ENCODE peak calls at places on chromosomes 13 and 19, in nine cellular contexts. I is neural progenitor cell, N is GM23338, V is HCT116, H is hepatocyte, T is GM23248, S is PC-3, Y is OCI-LY7, L is MM.1S. B is an unnamed sample.

GRCh38 chr19:1290699-1291651 is 5.3 kb downstream of the EFNA2 start:
- DNase-seq in S (no peak), V (no peak), N (no peak), T (no peak), Y (no peak), I (no peak), L (no peak), H (peak; percentile 83), B (no peak)

GRCh38 chr19:17075860-17076538 is 422 bp downstream of the MYO9B start:
- DNase-seq in N (peak; percentile 82), H (peak; percentile 50), S (peak; percentile 18), I (peak; percentile 56), Y (peak; percentile 48), V (no peak), T (peak; percentile 65), L (peak; percentile 31), B (no peak)

GRCh38 chr13:95254341-95254740 is 46.9 kb downstream of the ABCC4 start:
- DNase-seq in I (no peak), Y (no peak), N (no peak), T (peak; percentile 46), V (peak; percentile 56), S (peak; percentile 64), L (no peak), H (no peak), B (no peak)

GRCh38 chr19:48739835-48740704 is at the start of gene RASIP1:
- DNase-seq in I (peak; percentile 11), T (no peak), L (no peak), V (no peak), Y (no peak), S (no peak), N (no peak), H (no peak), B (no peak)

GRCh38 chr13:105908581-105908980 is 626.9 kb downstream of the EFNB2 start:
- DNase-seq in N (no peak), L (peak; percentile 91), V (no peak), Y (no peak), H (no peak), T (no peak), S (no peak), I (no peak), B (no peak)

GRCh38 chr19:29040291-29040690 is 172.7 kb downstream of the UQCRFS1 start:
- DNase-seq in T (no peak), N (no peak), Y (no peak), V (no peak), L (no peak), H (no peak), S (no peak), I (no peak), B (no peak)

GRCh38 chr13:44068169-44068568 is 188.5 kb downstream of the LACC1 start:
- DNase-seq in T (peak; percentile 76), N (no peak), L (no peak), S (peak; percentile 57), V (no peak), Y (no peak), I (no peak), H (no peak), B (no peak)

GRCh38 chr13:19888799-19889198 is 25.4 kb upstream of the ZMYM5 start:
- DNase-seq in T (peak; percentile 40), L (no peak), S (peak; percentile 62), I (no peak), H (no peak), N (no peak), V (no peak), Y (no peak), B (peak; percentile 11)

GRCh38 chr13:50838031-50838430 is 5.5 kb downstream of the DLEU7 start:
- DNase-seq in N (no peak), Y (no peak), T (peak; percentile 56), S (no peak), V (no peak), L (no peak), H (no peak), I (no peak), B (no peak)

GRCh38 chr13:68232351-68233130 is 1002.4 kb upstream of the PCDH9 start:
- DNase-seq in S (no peak), V (no peak), L (no peak), Y (no peak), H (no peak), N (no peak), I (peak; percentile 30), T (no peak), B (no peak)

GRCh38 chr19:4393947-4394590 is 6.3 kb downstream of the SH3GL1 start:
- DNase-seq in T (peak; percentile 73), L (no peak), N (no peak), Y (no peak), V (no peak), I (peak; percentile 76), S (no peak), H (no peak), B (no peak)

GRCh38 chr13:35349673-35350278 is 126.7 kb downstream of the MAB21L1 start:
- DNase-seq in H (peak; percentile 43), V (peak; percentile 39), T (no peak), S (peak; percentile 50), N (no peak), I (no peak), L (no peak), Y (no peak), B (no peak)

GRCh38 chr13:33153421-33154381 is 131.9 kb downstream of the STARD13 start:
- DNase-seq in T (peak; percentile 47), N (peak; percentile 25), I (peak; percentile 9), H (no peak), S (peak; percentile 36), L (no peak), V (no peak), Y (peak; percentile 1), B (no peak)

GRCh38 chr13:38872693-38873092 is 117.9 kb downstream of the STOML3 start:
- DNase-seq in Y (peak; percentile 40), T (peak; percentile 47), V (peak; percentile 42), I (peak; percentile 76), H (peak; percentile 69), L (peak; percentile 73), N (peak; percentile 83), S (peak; percentile 55), B (peak; percentile 41)

GRCh38 chr13:112907916-112908315 is 61.1 kb upstream of the MCF2L start:
- DNase-seq in L (no peak), S (no peak), H (no peak), Y (no peak), I (no peak), T (no peak), N (no peak), V (no peak), B (no peak)

GRCh38 chr19:43476606-43477005 is 11.2 kb upstream of the LYPD3 start:
- DNase-seq in L (no peak), Y (no peak), H (no peak), I (no peak), N (no peak), T (peak; percentile 70), V (no peak), S (peak; percentile 46), B (no peak)
- TF ChIP-seq EZH2phosphoT487 in L (no peak), Y (no peak), H (no peak), I (no peak), N (no peak), T (no peak), V (no peak), S (no peak), B (no peak)

DNA sequence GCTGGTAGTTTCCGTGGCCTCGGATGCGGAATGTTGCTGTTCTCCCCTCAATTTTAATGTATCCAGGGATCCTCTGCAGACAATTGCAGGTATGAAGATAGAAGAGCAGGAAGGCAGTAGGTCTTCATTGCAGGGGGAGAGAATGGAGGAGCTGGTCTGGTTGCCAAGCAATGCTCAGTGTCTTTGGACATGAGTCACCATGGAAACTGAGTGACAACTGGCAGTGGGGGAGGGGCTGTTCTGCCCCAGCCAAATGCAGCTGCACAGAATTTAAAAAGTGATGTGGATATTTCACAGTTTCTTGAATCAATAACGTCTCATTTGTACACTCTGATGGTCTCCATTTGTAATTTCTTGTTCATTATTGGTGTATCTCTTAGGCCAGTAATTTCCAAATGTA is 56.2 kb upstream of the ZNF835 start:
- DNase-seq in L (no peak), H (no peak), V (no peak), N (no peak), T (no peak), Y (no peak), S (no peak), I (no peak), B (no peak)
- H3K4me3 ChIP-seq in L (no peak overlapping the region), H (no peak overlapping the region), V (no peak overlapping the region), N (no peak overlapping the region), T (no peak overlapping the region), Y (no peak overlapping the region), S (no peak overlapping the region), I (no peak overlapping the region), B (no peak overlapping the region)

GRCh38 chr13:73693215-73693614 is 441.0 kb downstream of the KLF12 start:
- DNase-seq in N (no peak), H (no peak), L (no peak), Y (no peak), S (no peak), V (no peak), I (no peak), T (no peak), B (no peak)
- TF ChIP-seq EZH2phosphoT487 in N (no peak), H (no peak), L (no peak), Y (no peak), S (no peak), V (no peak), I (no peak), T (no peak), B (no peak)

GRCh38 chr19:19324059-19324755 is 3.6 kb downstream of the MAU2 start:
- DNase-seq in I (no peak), V (no peak), Y (no peak), T (no peak), L (no peak), S (no peak), N (no peak), H (no peak), B (no peak)

GRCh38 chr19:19321143-19321577 is 531 bp downstream of the MAU2 start:
- DNase-seq in I (peak; percentile 71), T (peak; percentile 58), Y (peak; percentile 44), S (peak; percentile 29), L (peak; percentile 12), N (peak; percentile 73), V (no peak), H (peak; percentile 41), B (peak; percentile 68)

GRCh38 chr19:19320362-19321142 is at the start of the genes MAU2 and SUGP1:
- DNase-seq in I (peak; percentile 96), Y (peak; percentile 95), N (peak; percentile 98), T (peak; percentile 97), H (peak; percentile 95), V (peak; percentile 87), L (peak; percentile 93), S (peak; percentile 93), B (peak; percentile 96)

GRCh38 chr19:19316082-19316481 is 4.2 kb downstream of the SUGP1 start:
- DNase-seq in N (no peak), H (no peak), V (no peak), T (no peak), S (no peak), L (no peak), Y (no peak), I (no peak), B (no peak)

DNA sequence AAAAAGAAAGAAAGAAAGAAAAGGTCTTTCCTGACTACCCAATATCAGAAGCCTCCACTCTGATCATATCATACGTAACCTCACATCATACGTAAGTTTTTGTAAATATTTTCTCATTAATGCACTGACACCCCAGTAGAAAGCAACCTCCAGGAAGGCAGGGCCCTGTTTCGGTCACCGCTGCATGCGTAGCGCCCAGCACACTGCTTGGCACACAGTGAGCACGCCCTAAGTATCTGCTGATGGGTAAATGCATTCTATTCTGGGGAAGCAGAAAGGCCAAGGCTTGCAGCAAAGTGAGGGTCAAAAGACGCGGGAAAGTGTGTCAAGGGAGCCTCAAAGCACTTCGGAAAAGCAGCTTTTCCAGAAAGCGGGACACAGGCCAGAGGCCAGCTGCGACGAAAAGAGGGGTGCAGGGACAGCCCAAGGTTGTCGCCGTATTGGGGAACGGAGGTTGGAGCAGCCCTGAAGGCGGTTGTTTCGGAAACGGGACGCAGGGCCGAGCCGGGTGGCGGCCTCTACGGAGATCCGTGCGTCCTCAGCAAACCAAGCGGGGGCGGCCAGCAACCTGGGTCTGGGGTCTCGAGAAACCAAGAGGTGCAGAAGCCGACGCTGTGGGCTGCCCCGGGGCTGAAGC is 466 bp downstream of the SUGP1 start:
- DNase-seq in Y (peak; percentile 12), I (no peak), H (no peak), N (peak; percentile 34), L (peak; percentile 15), S (no peak), V (no peak), T (peak; percentile 36), B (peak; percentile 24)
- H3K4me3 ChIP-seq in Y (peak overlapping the region; percentile 86), I (peak overlapping the region; percentile 91), H (peak overlapping the region; percentile 29), N (peak overlapping the region; percentile 99), L (peak overlapping the region; percentile 100), S (peak overlapping the region; percentile 96), V (peak overlapping the region; percentile 97), T (peak overlapping the region; percentile 98), B (peak overlapping the region; percentile 86)

B was measured in SK-N-SH.